ENCODE peak calls at places on chromosomes 11 and 22, in eight cellular contexts. M is EH; C is AG04449; Z is activated CD4-positive, alpha-beta memory T cell treated with anti-CD3 and anti-CD28 coated beads, Interleukin-2, amount 10 ng/mL, durations not matched to agents 7 days and 5 days; O is cardiac muscle cell; U is T-helper 2 cell; T is stimulated activated CD4-positive, alpha-beta T cell treated with anti-CD3 and anti-CD28 coated beads, Interleukin-15, amount 100 ng/mL, for 1 hour; H is NCI-H510A treated with DMSO at 0.1 percent for 48 hours. P is an unnamed sample.

GRCh38 chr11:26766996-26767395 is 45.1 kb upstream of the SLC5A12 start:
- DNase-seq in C (no peak), H (no peak), M (peak; percentile 8), Z (no peak), T (no peak), U (no peak), O (no peak), P (no peak)

GRCh38 chr11:69434341-69434960 is 47.0 kb upstream of the LINC01488 start:
- DNase-seq in T (no peak), O (no peak), C (no peak), Z (no peak), U (no peak), H (no peak), M (no peak), P (no peak)

GRCh38 chr22:20550851-20551744 is 43.7 kb downstream of the MED15 start:
- DNase-seq in M (peak; percentile 90), O (peak; percentile 61), C (no peak), Z (peak; percentile 59), H (no peak), U (peak; percentile 51), T (no peak), P (peak; percentile 24)

GRCh38 chr11:2459016-2459725 is 14.4 kb downstream of the KCNQ1 start:
- DNase-seq in U (no peak), O (no peak), T (no peak), Z (no peak), M (no peak), C (no peak), H (no peak), P (no peak)

GRCh38 chr11:29481721-29482120 is 535.1 kb downstream of the KCNA4 start:
- DNase-seq in M (no peak), C (no peak), T (no peak), U (no peak), O (no peak), H (no peak), Z (no peak), P (no peak)

GRCh38 chr22:36009085-36009484 is 19.5 kb downstream of the RBFOX2 start:
- DNase-seq in O (no peak), C (no peak), M (peak; percentile 72), Z (no peak), T (no peak), U (no peak), H (no peak), P (no peak)

GRCh38 chr11:32006799-32007388 is 84.0 kb upstream of the RCN1 start:
- DNase-seq in O (peak; percentile 53), U (no peak), C (peak; percentile 5), T (no peak), M (peak; percentile 60), H (no peak), Z (no peak), P (peak; percentile 55)

GRCh38 chr11:65853249-65853979 is 4.6 kb downstream of the CFL1 start:
- DNase-seq in O (no peak), Z (no peak), C (no peak), U (no peak), T (no peak), M (no peak), H (no peak), P (no peak)

GRCh38 chr22:39471421-39472141 is 14.8 kb downstream of the MGAT3 start:
- DNase-seq in Z (peak; percentile 26), M (peak; percentile 86), C (no peak), H (peak; percentile 12), O (peak; percentile 46), U (no peak), T (no peak), P (peak; percentile 23)

GRCh38 chr11:15118431-15118830 is 3.7 kb downstream of the INSC start:
- DNase-seq in C (no peak), T (no peak), U (no peak), O (no peak), Z (peak; percentile 34), M (no peak), H (no peak), P (peak; percentile 44)

GRCh38 chr22:29503811-29504372 is 23.9 kb downstream of the NEFH start:
- DNase-seq in H (no peak), Z (no peak), M (peak; percentile 89), U (no peak), C (peak; percentile 31), T (no peak), O (peak; percentile 75), P (peak; percentile 34)

GRCh38 chr11:13205446-13205845 is 72.1 kb upstream of the BMAL1 start:
- DNase-seq in O (no peak), U (no peak), T (no peak), H (no peak), C (no peak), Z (no peak), M (peak; percentile 29), P (no peak)

GRCh38 chr11:77073328-77074001 is 6.7 kb downstream of the CAPN5 start:
- DNase-seq in U (no peak), Z (no peak), H (peak; percentile 39), T (no peak), C (peak; percentile 49), O (peak; percentile 18), M (peak; percentile 96), P (peak; percentile 58)

GRCh38 chr11:5846689-5847088 is 5.0 kb upstream of the OR52E6 start:
- DNase-seq in H (no peak), C (no peak), M (no peak), Z (no peak), O (no peak), U (no peak), T (no peak), P (no peak)

GRCh38 chr11:68014157-68014965 is 4.2 kb downstream of the ALDH3B1 start:
- DNase-seq in T (no peak), Z (no peak), O (no peak), U (no peak), M (peak; percentile 90), C (no peak), H (peak; percentile 28), P (peak; percentile 82)

GRCh38 chr22:39332441-39333064 is 13.1 kb upstream of the RPL3 start:
- DNase-seq in M (peak; percentile 79), T (no peak), H (no peak), C (no peak), Z (no peak), U (no peak), O (peak; percentile 48), P (no peak)

GRCh38 chr11:59097113-59097708 is 9.8 kb upstream of the FAM111B start:
- DNase-seq in T (peak; percentile 28), C (no peak), M (peak; percentile 69), O (peak; percentile 55), H (no peak), Z (peak; percentile 73), U (peak; percentile 55), P (peak; percentile 73)

GRCh38 chr11:67439321-67440228 is 2.1 kb upstream of the PTPRCAP start:
- DNase-seq in C (no peak), T (no peak), H (no peak), O (no peak), Z (peak; percentile 54), M (peak; percentile 28), U (no peak), P (peak; percentile 53)